ENCODE peak calls at places on chromosome 2, in eight cellular contexts. Q, D, G, L, N, T, S and H are unnamed samples.

GRCh38 chr2:218745559-218746469 is 35.2 kb downstream of the TTLL4 start:
- DNase-seq in L (no peak), T (peak), Q (peak), D (no peak), N (peak), G (peak), S (peak), H (no peak)

GRCh38 chr2:86044614-86045013 is 61.1 kb downstream of the POLR1A start:
- DNase-seq in T (no peak), D (no peak), L (no peak), Q (no peak), G (no peak), N (no peak), S (no peak), H (no peak)

GRCh38 chr2:206657087-206657486 is 14.8 kb downstream of the FAM237A start:
- DNase-seq in S (peak), L (no peak), G (no peak), D (no peak), T (no peak), N (no peak), Q (no peak), H (no peak)

GRCh38 chr2:189217546-189217945 is 38.0 kb upstream of the COL5A2 start:
- DNase-seq in Q (no peak), N (peak), L (no peak), D (no peak), G (peak), T (no peak), S (no peak), H (peak)

GRCh38 chr2:27582695-27583389 is at the start of gene ZNF512:
- DNase-seq in D (peak), S (peak), L (peak), Q (peak), G (peak), N (peak), T (peak), H (peak)

GRCh38 chr2:162123806-162124758 is 28.0 kb downstream of the GCG start:
- DNase-seq in Q (peak), T (peak), L (peak), G (peak), D (no peak), S (peak), N (peak), H (no peak)

GRCh38 chr2:230949966-230950832 is 25.2 kb upstream of the GPR55 start:
- DNase-seq in S (no peak), T (no peak), L (no peak), Q (no peak), G (no peak), D (no peak), N (no peak), H (no peak)

GRCh38 chr2:27961997-27962396 is 71.5 kb downstream of the BABAM2 start:
- DNase-seq in D (no peak), N (no peak), T (peak), Q (no peak), L (no peak), G (peak), S (peak), H (no peak)

GRCh38 chr2:80256396-80257167 is 48.0 kb downstream of the LRRTM1 start:
- DNase-seq in Q (no peak), D (no peak), S (no peak), T (no peak), N (no peak), L (peak), G (peak), H (no peak)

GRCh38 chr2:134127496-134127895 is 126.4 kb upstream of the MGAT5 start:
- DNase-seq in Q (no peak), T (no peak), L (no peak), N (no peak), G (no peak), S (no peak), D (no peak), H (no peak)

GRCh38 chr2:205571300-205571858 is 110.9 kb upstream of the NRP2 start:
- DNase-seq in L (no peak), Q (no peak), S (no peak), G (no peak), D (no peak), N (no peak), T (no peak), H (no peak)

GRCh38 chr2:144183744-144184143 is 336.2 kb downstream of the ZEB2 start:
- DNase-seq in L (no peak), S (no peak), T (peak), N (peak), Q (no peak), G (no peak), D (no peak), H (peak)

GRCh38 chr2:171389325-171389724 is 44.5 kb downstream of the METTL8 start:
- DNase-seq in G (no peak), D (no peak), T (no peak), Q (no peak), L (no peak), S (no peak), N (no peak), H (no peak)

GRCh38 chr2:27730980-27731691 is 40.4 kb upstream of the MRPL33 start:
- DNase-seq in N (no peak), Q (no peak), S (peak), L (no peak), G (no peak), T (no peak), D (no peak), H (no peak)

GRCh38 chr2:33372940-33373553 is 103.4 kb upstream of the RASGRP3 start:
- DNase-seq in D (no peak), N (peak), G (peak), T (no peak), Q (peak), S (peak), L (peak), H (no peak)

GRCh38 chr2:216183459-216183858 is 74.3 kb downstream of the XRCC5 start:
- DNase-seq in S (no peak), D (no peak), L (no peak), T (no peak), Q (no peak), G (no peak), N (no peak), H (no peak)

GRCh38 chr2:224077773-224078507 is 38.9 kb upstream of the SERPINE2 start:
- DNase-seq in D (no peak), T (no peak), S (no peak), Q (no peak), L (no peak), N (no peak), G (peak), H (no peak)

GRCh38 chr2:219525533-219526232 is 11.4 kb downstream of the ASIC4 start:
- DNase-seq in L (peak), S (no peak), G (peak), N (no peak), D (no peak), Q (no peak), T (no peak), H (no peak)

GRCh38 chr2:204669386-204669785 is 124.1 kb downstream of the PARD3B start:
- DNase-seq in D (no peak), T (no peak), G (no peak), N (peak), S (no peak), Q (no peak), L (no peak), H (no peak)

GRCh38 chr2:224217233-224217961 is 178.3 kb upstream of the SERPINE2 start:
- DNase-seq in S (no peak), L (no peak), G (no peak), Q (no peak), D (no peak), N (no peak), T (no peak), H (no peak)

GRCh38 chr2:104658149-104658839 is 195.6 kb upstream of the POU3F3 start:
- DNase-seq in L (no peak), S (no peak), N (no peak), Q (peak), G (no peak), D (no peak), T (no peak), H (no peak)

GRCh38 chr2:83478037-83478436 is 981.0 kb downstream of the SUCLG1 start:
- DNase-seq in N (no peak), G (no peak), T (no peak), Q (no peak), D (no peak), S (no peak), L (no peak), H (no peak)

GRCh38 chr2:112867701-112868631 is 31.4 kb upstream of the IL1B start:
- DNase-seq in L (no peak), G (no peak), T (no peak), D (no peak), S (peak), Q (no peak), N (no peak), H (no peak)

GRCh38 chr2:124877065-124877671 is 852.1 kb downstream of the CNTNAP5 start:
- DNase-seq in G (peak), N (peak), T (peak), Q (no peak), L (no peak), S (no peak), D (no peak), H (no peak)

GRCh38 chr2:36441816-36442215 is 86.2 kb downstream of the CRIM1 start:
- DNase-seq in G (peak), N (no peak), D (no peak), L (no peak), S (no peak), T (peak), Q (no peak), H (no peak)

GRCh38 chr2:109447251-109447661 is 166.5 kb downstream of the SEPTIN10 start:
- DNase-seq in T (peak), G (peak), S (no peak), Q (no peak), L (no peak), D (peak), N (peak), H (peak)

GRCh38 chr2:67455219-67456142 is 58.3 kb downstream of the ETAA1 start:
- DNase-seq in N (no peak), T (no peak), L (no peak), S (no peak), D (no peak), G (no peak), Q (no peak), H (no peak)

GRCh38 chr2:229930656-229931055 is 8.4 kb downstream of the FBXO36 start:
- DNase-seq in S (no peak), G (no peak), N (no peak), L (no peak), T (no peak), D (no peak), Q (peak), H (no peak)

GRCh38 chr2:106160786-106161261 is 33.3 kb downstream of the UXS1 start:
- DNase-seq in D (no peak), N (no peak), L (no peak), S (no peak), G (no peak), T (no peak), Q (no peak), H (no peak)

GRCh38 chr2:56540901-56541300 is 357.1 kb downstream of the CCDC85A start:
- DNase-seq in D (no peak), Q (no peak), G (peak), T (no peak), L (no peak), S (no peak), N (no peak), H (no peak)

GRCh38 chr2:233700028-233700635 is 7.4 kb downstream of the UGT1A6 start:
- DNase-seq in L (no peak), N (peak), Q (peak), T (no peak), D (peak), G (peak), S (peak), H (no peak)

GRCh38 chr2:167862787-167863186 is 384.6 kb downstream of the STK39 start:
- DNase-seq in G (no peak), N (peak), D (peak), L (no peak), Q (no peak), T (no peak), S (peak), H (no peak)

GRCh38 chr2:235244497-235245215 is 249.2 kb upstream of the AGAP1 start:
- DNase-seq in D (no peak), S (no peak), T (no peak), N (no peak), L (no peak), G (no peak), Q (no peak), H (no peak)

GRCh38 chr2:72627059-72627458 is 198.8 kb downstream of the EXOC6B start:
- DNase-seq in T (no peak), S (no peak), D (no peak), G (no peak), L (no peak), N (no peak), Q (no peak), H (no peak)

GRCh38 chr2:85797959-85798358 is 44.2 kb downstream of the ATOH8 start:
- DNase-seq in G (peak), Q (no peak), L (peak), N (peak), T (peak), D (no peak), S (no peak), H (no peak)

GRCh38 chr2:11889854-11890253 is 143.4 kb downstream of the LPIN1 start:
- DNase-seq in Q (no peak), N (no peak), G (no peak), L (no peak), D (no peak), S (no peak), T (no peak), H (no peak)

GRCh38 chr2:97870396-97870843 is 125.3 kb downstream of the TMEM131 start:
- DNase-seq in S (peak), Q (no peak), D (no peak), G (peak), N (peak), L (no peak), T (peak), H (peak)

GRCh38 chr2:50712569-50712968 is 319.4 kb downstream of the NRXN1 start:
- DNase-seq in G (no peak), D (no peak), Q (no peak), T (no peak), N (no peak), L (no peak), S (no peak), H (no peak)
- TF ChIP-seq CTCF in G (no peak), D (no peak), Q (no peak), T (no peak), N (no peak), L (no peak), S (no peak), H (no peak)

DNA sequence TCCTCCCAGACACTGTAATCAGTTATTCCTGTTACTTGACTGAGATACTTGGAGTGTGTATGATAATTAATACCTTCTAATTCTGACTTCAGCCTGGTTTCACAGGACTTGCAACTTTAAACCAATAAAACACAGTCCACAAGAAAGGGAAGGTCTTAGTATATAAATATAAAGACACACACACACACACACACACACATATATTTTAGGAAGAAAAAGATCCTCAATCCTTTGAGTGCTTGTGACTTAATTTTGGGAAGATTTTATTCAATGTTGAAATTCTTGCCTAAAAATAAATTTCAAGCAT is 700 bp upstream of the VPS54 start:
- DNase-seq in T (no peak), G (peak), D (no peak), L (no peak), Q (no peak), S (peak), N (no peak), H (no peak)
- H3K4me3 ChIP-seq in T (peak), G (peak), D (no peak), L (peak), Q (no peak), S (no peak), N (peak), H (peak)

GRCh38 chr2:201275069-201275468 is 14.7 kb downstream of the CASP8 start:
- DNase-seq in L (no peak), D (no peak), Q (no peak), G (no peak), S (no peak), T (no peak), N (no peak), H (no peak)

GRCh38 chr2:201273330-201273983 is 13.1 kb downstream of the CASP8 start:
- DNase-seq in S (no peak), D (no peak), G (no peak), Q (no peak), N (no peak), L (no peak), T (no peak), H (no peak)

GRCh38 chr2:201276511-201276910 is 16.2 kb downstream of the CASP8 start:
- DNase-seq in S (no peak), L (no peak), D (no peak), G (no peak), N (no peak), Q (no peak), T (no peak), H (no peak)

GRCh38 chr2:201279079-201279478 is 18.7 kb downstream of the CASP8 start:
- DNase-seq in T (no peak), L (no peak), S (no peak), G (no peak), Q (no peak), D (no peak), N (no peak), H (no peak)

DNA sequence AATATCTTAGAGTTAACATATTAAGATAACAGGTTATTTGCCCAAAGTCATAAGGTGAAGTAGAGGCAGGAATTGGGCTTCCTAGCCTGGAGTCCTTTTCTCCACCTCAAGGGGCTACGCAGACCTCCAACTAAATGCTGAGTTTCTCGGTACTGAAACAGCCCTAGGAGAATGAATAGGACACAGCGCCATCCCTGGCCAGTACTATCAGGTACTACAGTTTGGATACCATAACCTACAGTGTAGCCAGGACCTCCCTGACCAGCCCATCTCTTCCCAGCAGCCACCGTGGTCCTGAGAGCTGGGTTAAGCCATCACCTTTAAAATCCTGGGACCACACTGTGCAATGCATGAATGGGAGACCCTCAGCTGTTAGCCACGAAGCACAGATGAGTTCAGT is 15.7 kb downstream of the CASP8 start:
- DNase-seq in Q (no peak), N (no peak), D (no peak), T (no peak), G (no peak), S (no peak), L (no peak), H (no peak)
- TF ChIP-seq CTCF in Q (no peak), N (peak), D (no peak), T (no peak), G (no peak), S (no peak), L (no peak), H (no peak)

DNA sequence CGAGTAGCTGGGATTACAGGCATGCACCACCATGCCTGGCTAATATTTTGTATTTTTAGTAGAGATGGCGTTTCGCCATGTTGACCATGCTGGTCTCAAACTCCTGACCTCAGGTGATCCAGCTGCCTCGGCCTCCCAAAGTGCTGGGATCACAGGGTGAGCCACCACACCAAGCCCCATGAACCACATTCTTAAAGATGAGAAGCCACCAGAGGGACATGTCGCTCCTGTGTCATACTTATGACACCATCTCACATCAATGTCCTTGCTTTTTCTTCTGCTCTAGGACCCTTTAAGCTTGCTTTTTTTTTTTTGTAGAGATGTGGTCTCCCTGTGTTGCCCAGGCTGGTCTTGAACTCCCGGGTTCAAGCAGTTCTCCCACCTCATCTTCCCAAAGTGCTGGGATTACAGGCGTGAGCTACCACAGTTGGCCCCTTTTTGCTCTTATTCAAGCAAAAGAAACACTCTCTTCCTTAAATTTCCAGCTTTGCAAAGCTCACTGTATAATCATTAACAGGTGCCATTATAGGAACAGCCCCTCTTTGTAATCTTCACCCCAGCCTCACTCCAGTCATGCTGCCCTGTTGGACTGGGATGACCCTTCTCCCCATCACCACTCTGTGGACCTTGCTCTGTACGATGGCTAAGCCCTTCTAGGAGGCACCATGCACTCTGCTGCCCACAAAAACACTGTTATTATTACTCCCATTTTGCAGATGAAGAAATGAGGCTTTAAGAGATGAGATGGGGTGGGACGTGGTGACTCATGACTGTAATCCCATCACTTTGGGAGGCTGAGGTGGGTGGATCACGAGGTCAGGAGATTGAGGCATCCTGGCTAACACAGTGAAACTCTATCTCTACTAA is 10.8 kb upstream of the KCNG3 start:
- DNase-seq in S (no peak), Q (no peak), L (no peak), D (no peak), G (no peak), T (no peak), N (no peak), H (no peak)
- H3K4me3 ChIP-seq in S (no peak), Q (no peak), L (no peak), D (no peak), G (no peak), T (no peak), N (no peak), H (no peak)

GRCh38 chr2:26345284-26345553 is 724 bp upstream of the SELENOI start:
- DNase-seq in S (no peak), L (peak), G (no peak), N (no peak), D (no peak), Q (no peak), T (no peak), H (no peak)
- TF ChIP-seq CTCF in S (no peak), L (no peak), G (no peak), N (no peak), D (no peak), Q (no peak), T (no peak), H (no peak)

GRCh38 chr2:95346738-95347671 is 49.9 kb downstream of the KCNIP3 start:
- DNase-seq in D (no peak), S (no peak), G (no peak), T (peak), N (peak), Q (no peak), L (peak), H (no peak)
- H3K4me3 ChIP-seq in D (peak), S (peak), G (peak), T (peak), N (no peak), Q (peak), L (peak), H (peak)